ENCODE peak calls at places on chromosomes 16 and 17, in eight cellular contexts. B is T-helper 1 cell; P is left colon; S is stimulated activated CD8-positive, alpha-beta memory T cell treated with anti-CD3 and anti-CD28 coated beads, Interleukin-4, amount 100 ng/mL, for 24 hours; D is iris pigment epithelial cell; Q is HS-5; J is lower lobe of right lung; G is sciatic nerve. K is an unnamed sample.

GRCh38 chr17:75241143-75241430 is 20.3 kb downstream of the GGA3 start:
- DNase-seq in S (no peak), J (no peak), P (no peak), G (no peak), D (no peak), Q (no peak), B (no peak), K (no peak)

GRCh38 chr17:13362341-13363122 is 239.2 kb downstream of the HS3ST3A1 start:
- DNase-seq in P (no peak), G (no peak), B (no peak), D (peak; percentile 36), J (no peak), S (no peak), Q (peak; percentile 42), K (peak; percentile 25)

GRCh38 chr17:71329310-71330098 is 791.3 kb upstream of the SOX9 start:
- DNase-seq in Q (no peak), G (no peak), S (no peak), B (no peak), D (peak; percentile 34), J (no peak), P (no peak), K (no peak)

GRCh38 chr16:2366660-2367309 is 26.3 kb upstream of the ABCA3 start:
- DNase-seq in S (no peak), J (no peak), Q (no peak), B (no peak), G (no peak), D (no peak), P (no peak), K (no peak)

GRCh38 chr17:1764274-1764673 is 2.4 kb downstream of the SERPINF1 start:
- DNase-seq in P (peak; percentile 71), D (peak; percentile 95), S (peak; percentile 22), G (peak; percentile 84), J (peak; percentile 70), B (peak; percentile 11), Q (no peak), K (peak; percentile 38)

GRCh38 chr17:40069751-40070643 is 7.2 kb downstream of the THRA start:
- DNase-seq in Q (no peak), G (no peak), P (peak; percentile 67), B (peak; percentile 14), D (peak; percentile 66), J (no peak), S (no peak), K (peak; percentile 62)

GRCh38 chr17:45346255-45347015 is 29.6 kb upstream of the MAP3K14 start:
- DNase-seq in Q (no peak), G (peak; percentile 57), J (no peak), P (no peak), S (no peak), B (no peak), D (no peak), K (peak; percentile 64)

GRCh38 chr16:87662254-87663204 is 60.2 kb downstream of the JPH3 start:
- DNase-seq in D (no peak), B (no peak), Q (no peak), J (no peak), G (no peak), S (no peak), P (no peak), K (no peak)

GRCh38 chr17:1577186-1577585 is 14.6 kb upstream of the PITPNA start:
- DNase-seq in D (peak; percentile 91), J (peak; percentile 96), Q (peak; percentile 49), S (no peak), B (no peak), G (peak; percentile 93), P (peak; percentile 68), K (peak; percentile 96)

GRCh38 chr16:24440296-24440695 is 99.1 kb upstream of the RBBP6 start:
- DNase-seq in Q (no peak), D (no peak), B (no peak), J (no peak), P (no peak), G (no peak), S (no peak), K (no peak)

GRCh38 chr17:60327122-60327869 is 64.6 kb downstream of the USP32 start:
- DNase-seq in G (no peak), J (no peak), P (no peak), Q (no peak), D (no peak), S (no peak), B (no peak), K (no peak)

GRCh38 chr16:65601781-65602180 is 479.9 kb upstream of the CDH11 start:
- DNase-seq in B (no peak), P (no peak), J (no peak), G (no peak), S (no peak), D (peak; percentile 53), Q (no peak), K (peak; percentile 78)

GRCh38 chr16:85483424-85483823 is 129.7 kb upstream of the GSE1 start:
- DNase-seq in S (no peak), P (no peak), D (no peak), Q (no peak), B (no peak), J (no peak), G (no peak), K (no peak)

GRCh38 chr16:17469011-17469741 is 1.6 kb downstream of the XYLT1 start:
- DNase-seq in B (no peak), J (no peak), P (peak; percentile 28), S (no peak), Q (peak; percentile 46), D (no peak), G (no peak), K (peak; percentile 56)

GRCh38 chr17:1989135-1989534 is 36.0 kb downstream of the RTN4RL1 start:
- DNase-seq in Q (peak; percentile 89), J (no peak), P (no peak), D (peak; percentile 68), B (no peak), S (no peak), G (no peak), K (no peak)

GRCh38 chr17:75308732-75309629 is 19.7 kb upstream of the SLC25A19 start:
- DNase-seq in D (no peak), J (peak; percentile 74), S (no peak), Q (no peak), B (no peak), P (peak; percentile 75), G (no peak), K (no peak)

GRCh38 chr16:56880685-56881084 is 15.7 kb downstream of the SLC12A3 start:
- DNase-seq in B (no peak), J (no peak), P (no peak), D (no peak), Q (no peak), S (no peak), G (no peak), K (no peak)

GRCh38 chr17:68509151-68510057 is 2.8 kb upstream of the PRKAR1A start:
- DNase-seq in J (peak; percentile 64), G (no peak), B (no peak), S (no peak), Q (no peak), D (no peak), P (peak; percentile 58), K (no peak)

GRCh38 chr17:34581446-34582184 is 2.2 kb downstream of the TMEM132E start:
- DNase-seq in G (no peak), D (no peak), J (no peak), Q (no peak), B (no peak), P (no peak), S (no peak), K (peak; percentile 14)

GRCh38 chr16:56327071-56327928 is 98.0 kb downstream of the AMFR start:
- DNase-seq in B (no peak), P (no peak), S (no peak), J (no peak), D (no peak), Q (no peak), G (no peak), K (no peak)

GRCh38 chr16:84514874-84515835 is 10.7 kb upstream of the MEAK7 start:
- DNase-seq in S (peak; percentile 57), D (no peak), P (peak; percentile 59), B (peak; percentile 67), Q (no peak), J (peak; percentile 73), G (no peak), K (no peak)

GRCh38 chr17:49225554-49226236 is 4.9 kb downstream of the PHOSPHO1 start:
- DNase-seq in B (no peak), Q (no peak), P (no peak), D (no peak), G (no peak), S (no peak), J (no peak), K (no peak)

GRCh38 chr16:2610781-2611498 is 71.4 kb upstream of the KCTD5 start:
- DNase-seq in Q (no peak), S (no peak), B (no peak), P (no peak), J (peak; percentile 28), G (no peak), D (no peak), K (no peak)

GRCh38 chr16:31916056-31916488 is 42.5 kb downstream of the ZNF267 start:
- DNase-seq in J (no peak), D (no peak), Q (no peak), P (no peak), B (no peak), G (no peak), S (no peak), K (no peak)

GRCh38 chr16:80583466-80583865 is 42.7 kb downstream of the DYNLRB2 start:
- DNase-seq in B (no peak), Q (peak; percentile 48), G (no peak), J (no peak), P (no peak), S (peak; percentile 34), D (peak; percentile 12), K (peak; percentile 56)

GRCh38 chr17:71941920-71942319 is 178.9 kb upstream of the SOX9 start:
- DNase-seq in B (no peak), Q (no peak), S (no peak), D (no peak), G (no peak), P (peak; percentile 29), J (no peak), K (no peak)

GRCh38 chr17:76076765-76077581 is 2.0 kb upstream of the ZACN start:
- DNase-seq in J (no peak), G (no peak), B (peak; percentile 35), P (peak; percentile 26), S (no peak), D (no peak), Q (no peak), K (no peak)

GRCh38 chr16:89481556-89481955 is 8.8 kb downstream of the ANKRD11 start:
- DNase-seq in J (no peak), G (no peak), D (no peak), S (no peak), Q (no peak), P (no peak), B (no peak), K (no peak)

GRCh38 chr17:37045271-37045946 is 96.7 kb downstream of the AATF start:
- DNase-seq in B (no peak), J (no peak), Q (no peak), G (no peak), S (no peak), D (no peak), P (no peak), K (no peak)

GRCh38 chr16:73202176-73202729 is 154.3 kb upstream of the ZFHX3 start:
- DNase-seq in Q (peak; percentile 93), P (peak; percentile 73), D (peak; percentile 95), J (no peak), B (no peak), G (no peak), S (no peak), K (peak; percentile 69)

GRCh38 chr17:28563475-28563874 is 7.8 kb downstream of the PIGS start:
- DNase-seq in D (peak; percentile 72), P (no peak), J (no peak), B (no peak), Q (no peak), S (no peak), G (no peak), K (peak; percentile 90)

GRCh38 chr17:4073983-4074830 is 68.6 kb downstream of the ZZEF1 start:
- DNase-seq in S (no peak), P (peak; percentile 24), D (no peak), G (no peak), Q (no peak), J (peak; percentile 58), B (no peak), K (no peak)

GRCh38 chr17:8006836-8007680 is 4.6 kb downstream of the GUCY2D start:
- DNase-seq in Q (no peak), J (no peak), D (no peak), G (peak; percentile 33), B (no peak), S (no peak), P (no peak), K (no peak)

GRCh38 chr16:72974142-72974769 is 73.7 kb downstream of the ZFHX3 start:
- DNase-seq in G (no peak), Q (no peak), J (no peak), B (no peak), P (no peak), D (no peak), S (no peak), K (peak; percentile 16)

K was measured in astrocyte of the hippocampus.